ENCODE peak calls at places on chromosomes 11 and 22, in four cellular contexts. E, P, Z and J are unnamed samples.

GRCh38 chr22:42519544-42520237 is at the start of gene RRP7A:
- DNase-seq in E (peak; percentile 87), P (peak; percentile 8), Z (peak; percentile 68), J (peak; percentile 75)

GRCh38 chr22:49641770-49642313 is 185.8 kb downstream of the BRD1 start:
- DNase-seq in E (no peak), P (no peak), Z (no peak), J (no peak)

GRCh38 chr22:49616356-49617231 is 211.1 kb downstream of the BRD1 start:
- DNase-seq in E (no peak), P (no peak), Z (no peak), J (no peak)

GRCh38 chr11:44243086-44243485 is 66.9 kb downstream of the ALX4 start:
- DNase-seq in E (no peak), P (no peak), Z (no peak), J (no peak)

GRCh38 chr11:103359221-103359620 is 250.0 kb downstream of the DYNC2H1 start:
- DNase-seq in E (no peak), P (no peak), Z (no peak), J (no peak)

GRCh38 chr11:36186340-36186739 is 102.9 kb downstream of the COMMD9 start:
- DNase-seq in E (no peak), P (no peak), Z (no peak), J (no peak)

GRCh38 chr11:64970731-64971151 is 1.2 kb downstream of the MAJIN start:
- DNase-seq in E (no peak), P (no peak), Z (no peak), J (no peak)

GRCh38 chr11:121566279-121567168 is 113.8 kb upstream of the SORL1-AS1 start:
- DNase-seq in E (no peak), P (no peak), Z (no peak), J (no peak)

GRCh38 chr22:37827056-37827455 is 3.9 kb downstream of the GALR3 start:
- DNase-seq in E (no peak), P (no peak), Z (no peak), J (no peak)

GRCh38 chr11:125410091-125410490 is 86.0 kb downstream of the FEZ1 start:
- DNase-seq in E (no peak), P (no peak), Z (no peak), J (no peak)

GRCh38 chr11:131942878-131943277 is 572.5 kb downstream of the NTM start:
- DNase-seq in E (no peak), P (no peak), Z (no peak), J (no peak)

GRCh38 chr11:119319702-119320592 is 3.0 kb upstream of the MCAM start:
- DNase-seq in E (no peak), P (no peak), Z (no peak), J (peak; percentile 43)

GRCh38 chr11:11215944-11216343 is 137.1 kb downstream of the CSNK2A3 start:
- DNase-seq in E (no peak), P (peak; percentile 5), Z (no peak), J (peak; percentile 52)

GRCh38 chr11:105274631-105275030 is 135.1 kb upstream of the CARD18 start:
- DNase-seq in E (no peak), P (no peak), Z (no peak), J (peak; percentile 1)

GRCh38 chr22:44025171-44026065 is 1.3 kb downstream of the PARVB start:
- DNase-seq in E (no peak), P (no peak), Z (no peak), J (peak; percentile 57)

GRCh38 chr22:28816994-28817530 is 16.7 kb upstream of the XBP1 start:
- DNase-seq in E (no peak), P (no peak), Z (no peak), J (no peak)

GRCh38 chr22:33553493-33553892 is 366.8 kb downstream of the LARGE1 start:
- DNase-seq in E (no peak), P (no peak), Z (no peak), J (no peak)

GRCh38 chr22:49048591-49048990 is 779.1 kb downstream of the BRD1 start:
- DNase-seq in E (no peak), P (no peak), Z (no peak), J (no peak)

GRCh38 chr22:19873960-19874306 is 19.3 kb upstream of the GNB1L start:
- DNase-seq in E (no peak), P (no peak), Z (no peak), J (no peak)

GRCh38 chr22:18055619-18056160 is 22.1 kb upstream of the PEX26 start:
- DNase-seq in E (no peak), P (peak; percentile 36), Z (no peak), J (no peak)

GRCh38 chr22:30351226-30351625 is 5.5 kb downstream of the SF3A1 start:
- DNase-seq in E (no peak), P (no peak), Z (no peak), J (no peak)

GRCh38 chr11:46436113-46436512 is 44.5 kb upstream of the CHRM4 start:
- DNase-seq in E (no peak), P (no peak), Z (no peak), J (no peak)

GRCh38 chr11:5694642-5695041 is 5.1 kb downstream of the TRIM22 start:
- DNase-seq in E (peak; percentile 27), P (no peak), Z (no peak), J (no peak)

GRCh38 chr11:65115361-65116082 is 2.0 kb downstream of the ZNHIT2 start:
- DNase-seq in E (no peak), P (no peak), Z (no peak), J (no peak)

GRCh38 chr11:4041731-4042391 is 52.7 kb upstream of the RRM1 start:
- DNase-seq in E (no peak), P (no peak), Z (no peak), J (no peak)

GRCh38 chr22:50148991-50149721 is 21.4 kb upstream of the PANX2 start:
- DNase-seq in E (peak; percentile 70), P (peak; percentile 73), Z (peak; percentile 87), J (peak; percentile 75)